ENCODE peak calls at places on chromosomes 1 and 21, in five cellular contexts. One of them, this sample, is unnamed.

GRCh38 chr1:28172690-28173150 is 3.8 kb downstream of the PTAFR start:
- DNase-seq in RPMI7951: no peak
- DNase-seq in suprapubic skin: no peak
- DNase-seq in H4: no peak
- DNase-seq in OCI-M1: peak; percentile 98
- DNase-seq in this sample: no peak

GRCh38 chr1:166869318-166870099 is 6.6 kb downstream of the TADA1 start:
- DNase-seq in RPMI7951: no peak
- DNase-seq in suprapubic skin: no peak
- DNase-seq in H4: no peak
- DNase-seq in OCI-M1: no peak
- DNase-seq in this sample: no peak

GRCh38 chr1:222928212-222928611 is 113.4 kb downstream of the DISP1 start:
- DNase-seq in RPMI7951: peak; percentile 72
- DNase-seq in suprapubic skin: no peak
- DNase-seq in H4: peak; percentile 38
- DNase-seq in OCI-M1: peak; percentile 26
- DNase-seq in this sample: no peak

GRCh38 chr1:153651771-153652170 is 6.7 kb upstream of the SNAPIN start:
- DNase-seq in RPMI7951: no peak
- DNase-seq in suprapubic skin: no peak
- DNase-seq in H4: no peak
- DNase-seq in OCI-M1: no peak
- DNase-seq in this sample: no peak

GRCh38 chr1:153796786-153797659 is 21.8 kb downstream of the SLC27A3 start:
- DNase-seq in RPMI7951: peak; percentile 57
- DNase-seq in suprapubic skin: peak; percentile 91
- DNase-seq in H4: peak; percentile 45
- DNase-seq in OCI-M1: peak; percentile 84
- DNase-seq in this sample: peak; percentile 22

GRCh38 chr1:53316058-53316741 is 11.7 kb downstream of the LRP8 start:
- DNase-seq in RPMI7951: peak; percentile 38
- DNase-seq in suprapubic skin: no peak
- DNase-seq in H4: peak; percentile 38
- DNase-seq in OCI-M1: no peak
- DNase-seq in this sample: no peak

GRCh38 chr1:24966724-24967346 is 36.8 kb upstream of the RUNX3 start:
- DNase-seq in RPMI7951: peak; percentile 90
- DNase-seq in suprapubic skin: no peak
- DNase-seq in H4: peak; percentile 89
- DNase-seq in OCI-M1: peak; percentile 73
- DNase-seq in this sample: peak; percentile 67

GRCh38 chr1:211127166-211127565 is 6.8 kb downstream of the KCNH1 start:
- DNase-seq in RPMI7951: no peak
- DNase-seq in suprapubic skin: no peak
- DNase-seq in H4: no peak
- DNase-seq in OCI-M1: no peak
- DNase-seq in this sample: no peak

GRCh38 chr1:222824641-222825040 is 9.8 kb downstream of the DISP1 start:
- DNase-seq in RPMI7951: peak; percentile 35
- DNase-seq in suprapubic skin: no peak
- DNase-seq in H4: peak; percentile 41
- DNase-seq in OCI-M1: no peak
- DNase-seq in this sample: no peak

GRCh38 chr1:198234511-198235251 is 77.9 kb downstream of the NEK7 start:
- DNase-seq in RPMI7951: peak; percentile 54
- DNase-seq in suprapubic skin: no peak
- DNase-seq in H4: peak; percentile 27
- DNase-seq in OCI-M1: peak; percentile 57
- DNase-seq in this sample: no peak

GRCh38 chr1:12480748-12481362 is 137.2 kb downstream of the DHRS3 start:
- DNase-seq in RPMI7951: peak; percentile 98
- DNase-seq in suprapubic skin: no peak
- DNase-seq in H4: peak; percentile 82
- DNase-seq in OCI-M1: peak; percentile 12
- DNase-seq in this sample: no peak

GRCh38 chr21:46096596-46096981 is 1.3 kb upstream of the COL6A2 start:
- DNase-seq in RPMI7951: no peak
- DNase-seq in suprapubic skin: no peak
- DNase-seq in H4: no peak
- DNase-seq in OCI-M1: no peak
- DNase-seq in this sample: no peak

GRCh38 chr1:89483010-89483756 is 41.4 kb upstream of the LRRC8B start:
- DNase-seq in RPMI7951: peak; percentile 68
- DNase-seq in suprapubic skin: no peak
- DNase-seq in H4: peak; percentile 52
- DNase-seq in OCI-M1: peak; percentile 88
- DNase-seq in this sample: no peak

GRCh38 chr1:9559673-9560072 is 20.4 kb downstream of the SLC25A33 start:
- DNase-seq in RPMI7951: no peak
- DNase-seq in suprapubic skin: no peak
- DNase-seq in H4: no peak
- DNase-seq in OCI-M1: no peak
- DNase-seq in this sample: no peak

GRCh38 chr1:59350521-59350920 is 53.6 kb downstream of the FGGY start:
- DNase-seq in RPMI7951: no peak
- DNase-seq in suprapubic skin: no peak
- DNase-seq in H4: no peak
- DNase-seq in OCI-M1: peak; percentile 17
- DNase-seq in this sample: no peak

GRCh38 chr1:155977607-155978324 is 581 bp downstream of the ARHGEF2 start:
- DNase-seq in RPMI7951: peak; percentile 31
- DNase-seq in suprapubic skin: no peak
- DNase-seq in H4: no peak
- DNase-seq in OCI-M1: peak; percentile 63
- DNase-seq in this sample: no peak

This sample was measured in RWPE2.